ENCODE peak calls at places on chromosome 4, in eight cellular contexts. One of them, this sample, is unnamed.
A peak's percentile ranks its signal among the peaks of the same experiment; 100 is the strongest.

GRCh38 chr4:153342751-153343552 is 1.5 kb upstream of the MND1 start:
- DNase-seq in left lung: no peak
- DNase-seq in tibial nerve: no peak
- DNase-seq in mesendoderm: no peak
- DNase-seq in uterus: no peak
- DNase-seq in CD4-positive, alpha-beta memory T cell: no peak
- DNase-seq in astrocyte: no peak
- DNase-seq in testis: no peak
- DNase-seq in this sample: no peak

GRCh38 chr4:24172406-24172805 is 282.6 kb upstream of the PPARGC1A start:
- DNase-seq in left lung: no peak
- DNase-seq in tibial nerve: no peak
- DNase-seq in mesendoderm: no peak
- DNase-seq in uterus: no peak
- DNase-seq in CD4-positive, alpha-beta memory T cell: no peak
- DNase-seq in astrocyte: no peak
- DNase-seq in testis: no peak
- DNase-seq in this sample: no peak

GRCh38 chr4:76087007-76087769 is 12.7 kb downstream of the ART3 start:
- DNase-seq in left lung: no peak
- DNase-seq in tibial nerve: peak; percentile 39
- DNase-seq in mesendoderm: peak; percentile 91
- DNase-seq in uterus: no peak
- DNase-seq in CD4-positive, alpha-beta memory T cell: no peak
- DNase-seq in astrocyte: peak; percentile 44
- DNase-seq in testis: peak; percentile 66
- DNase-seq in this sample: peak; percentile 69

GRCh38 chr4:53189011-53189410 is 176.8 kb downstream of the SCFD2 start:
- DNase-seq in left lung: no peak
- DNase-seq in tibial nerve: no peak
- DNase-seq in mesendoderm: no peak
- DNase-seq in uterus: no peak
- DNase-seq in CD4-positive, alpha-beta memory T cell: no peak
- DNase-seq in astrocyte: peak; percentile 76
- DNase-seq in testis: no peak
- DNase-seq in this sample: peak; percentile 81

GRCh38 chr4:122716825-122717448 is 15.6 kb upstream of the BBS12 start:
- DNase-seq in left lung: no peak
- DNase-seq in tibial nerve: peak; percentile 77
- DNase-seq in mesendoderm: peak; percentile 73
- DNase-seq in uterus: peak; percentile 32
- DNase-seq in CD4-positive, alpha-beta memory T cell: peak; percentile 65
- DNase-seq in astrocyte: peak; percentile 29
- DNase-seq in testis: peak; percentile 85
- DNase-seq in this sample: peak; percentile 91

GRCh38 chr4:3045500-3045850 is 28.9 kb downstream of the HTT-AS start:
- DNase-seq in left lung: peak; percentile 89
- DNase-seq in tibial nerve: no peak
- DNase-seq in mesendoderm: no peak
- DNase-seq in uterus: no peak
- DNase-seq in CD4-positive, alpha-beta memory T cell: peak; percentile 83
- DNase-seq in astrocyte: peak; percentile 51
- DNase-seq in testis: no peak
- DNase-seq in this sample: no peak

GRCh38 chr4:128225148-128225547 is 62.5 kb downstream of the PGRMC2 start:
- DNase-seq in left lung: no peak
- DNase-seq in tibial nerve: no peak
- DNase-seq in mesendoderm: no peak
- DNase-seq in uterus: no peak
- DNase-seq in CD4-positive, alpha-beta memory T cell: no peak
- DNase-seq in astrocyte: peak; percentile 89
- DNase-seq in testis: no peak
- DNase-seq in this sample: peak; percentile 85

GRCh38 chr4:178086324-178086723 is 644.1 kb upstream of the AGA start:
- DNase-seq in left lung: no peak
- DNase-seq in tibial nerve: no peak
- DNase-seq in mesendoderm: peak; percentile 72
- DNase-seq in uterus: no peak
- DNase-seq in CD4-positive, alpha-beta memory T cell: no peak
- DNase-seq in astrocyte: no peak
- DNase-seq in testis: no peak
- DNase-seq in this sample: no peak

GRCh38 chr4:117249333-117249732 is 164.0 kb upstream of the TRAM1L1 start:
- DNase-seq in left lung: no peak
- DNase-seq in tibial nerve: no peak
- DNase-seq in mesendoderm: no peak
- DNase-seq in uterus: no peak
- DNase-seq in CD4-positive, alpha-beta memory T cell: no peak
- DNase-seq in astrocyte: no peak
- DNase-seq in testis: no peak
- DNase-seq in this sample: no peak

GRCh38 chr4:150115851-150116250 is 37.6 kb downstream of the DCLK2 start:
- DNase-seq in left lung: no peak
- DNase-seq in tibial nerve: no peak
- DNase-seq in mesendoderm: no peak
- DNase-seq in uterus: no peak
- DNase-seq in CD4-positive, alpha-beta memory T cell: no peak
- DNase-seq in astrocyte: no peak
- DNase-seq in testis: no peak
- DNase-seq in this sample: no peak

GRCh38 chr4:56267558-56267957 is 119.7 kb downstream of the AASDH start:
- DNase-seq in left lung: no peak
- DNase-seq in tibial nerve: no peak
- DNase-seq in mesendoderm: no peak
- DNase-seq in uterus: no peak
- DNase-seq in CD4-positive, alpha-beta memory T cell: no peak
- DNase-seq in astrocyte: no peak
- DNase-seq in testis: no peak
- DNase-seq in this sample: no peak

GRCh38 chr4:133711817-133712216 is 489.8 kb downstream of the PABPC4L start:
- DNase-seq in left lung: no peak
- DNase-seq in tibial nerve: no peak
- DNase-seq in mesendoderm: peak; percentile 45
- DNase-seq in uterus: no peak
- DNase-seq in CD4-positive, alpha-beta memory T cell: no peak
- DNase-seq in astrocyte: peak; percentile 79
- DNase-seq in testis: no peak
- DNase-seq in this sample: no peak

GRCh38 chr4:182806259-182807252 is 110.6 kb downstream of the DCTD start:
- DNase-seq in left lung: peak; percentile 90
- DNase-seq in tibial nerve: peak; percentile 53
- DNase-seq in mesendoderm: peak; percentile 87
- DNase-seq in uterus: peak; percentile 73
- DNase-seq in CD4-positive, alpha-beta memory T cell: peak; percentile 11
- DNase-seq in astrocyte: peak; percentile 39
- DNase-seq in testis: peak; percentile 86
- DNase-seq in this sample: peak; percentile 85

GRCh38 chr4:22315643-22316042 is 200.2 kb downstream of the ADGRA3 start:
- DNase-seq in left lung: no peak
- DNase-seq in tibial nerve: no peak
- DNase-seq in mesendoderm: no peak
- DNase-seq in uterus: no peak
- DNase-seq in CD4-positive, alpha-beta memory T cell: no peak
- DNase-seq in astrocyte: peak; percentile 8
- DNase-seq in testis: no peak
- DNase-seq in this sample: no peak

GRCh38 chr4:10096201-10096975 is 20.2 kb downstream of the WDR1 start:
- DNase-seq in left lung: peak; percentile 86
- DNase-seq in tibial nerve: peak; percentile 46
- DNase-seq in mesendoderm: no peak
- DNase-seq in uterus: peak; percentile 60
- DNase-seq in CD4-positive, alpha-beta memory T cell: peak; percentile 70
- DNase-seq in astrocyte: peak; percentile 95
- DNase-seq in testis: peak; percentile 67
- DNase-seq in this sample: peak; percentile 83

GRCh38 chr4:184247421-184247820 is 29.7 kb upstream of the ENPP6 start:
- DNase-seq in left lung: no peak
- DNase-seq in tibial nerve: no peak
- DNase-seq in mesendoderm: no peak
- DNase-seq in uterus: no peak
- DNase-seq in CD4-positive, alpha-beta memory T cell: no peak
- DNase-seq in astrocyte: no peak
- DNase-seq in testis: no peak
- DNase-seq in this sample: no peak

GRCh38 chr4:30511751-30512150 is 208.4 kb upstream of the PCDH7 start:
- DNase-seq in left lung: no peak
- DNase-seq in tibial nerve: no peak
- DNase-seq in mesendoderm: peak; percentile 69
- DNase-seq in uterus: no peak
- DNase-seq in CD4-positive, alpha-beta memory T cell: no peak
- DNase-seq in astrocyte: no peak
- DNase-seq in testis: no peak
- DNase-seq in this sample: no peak

GRCh38 chr4:124333466-124333865 is 379.1 kb downstream of the ANKRD50 start:
- DNase-seq in left lung: no peak
- DNase-seq in tibial nerve: no peak
- DNase-seq in mesendoderm: no peak
- DNase-seq in uterus: no peak
- DNase-seq in CD4-positive, alpha-beta memory T cell: no peak
- DNase-seq in astrocyte: no peak
- DNase-seq in testis: no peak
- DNase-seq in this sample: no peak

GRCh38 chr4:125187621-125188176 is 127.1 kb upstream of the FAT4 start:
- DNase-seq in left lung: no peak
- DNase-seq in tibial nerve: no peak
- DNase-seq in mesendoderm: no peak
- DNase-seq in uterus: no peak
- DNase-seq in CD4-positive, alpha-beta memory T cell: no peak
- DNase-seq in astrocyte: peak; percentile 80
- DNase-seq in testis: peak; percentile 25
- DNase-seq in this sample: peak; percentile 47

GRCh38 chr4:27861381-27861787 is 1000.7 kb downstream of the STIM2 start:
- DNase-seq in left lung: no peak
- DNase-seq in tibial nerve: no peak
- DNase-seq in mesendoderm: peak; percentile 83
- DNase-seq in uterus: no peak
- DNase-seq in CD4-positive, alpha-beta memory T cell: no peak
- DNase-seq in astrocyte: no peak
- DNase-seq in testis: peak; percentile 64
- DNase-seq in this sample: peak; percentile 80

GRCh38 chr4:18155062-18156041 is 133.8 kb upstream of the LCORL start:
- DNase-seq in left lung: no peak
- DNase-seq in tibial nerve: no peak
- DNase-seq in mesendoderm: no peak
- DNase-seq in uterus: no peak
- DNase-seq in CD4-positive, alpha-beta memory T cell: no peak
- DNase-seq in astrocyte: no peak
- DNase-seq in testis: no peak
- DNase-seq in this sample: no peak

GRCh38 chr4:79027656-79028055 is 88.4 kb upstream of the PAQR3 start:
- DNase-seq in left lung: no peak
- DNase-seq in tibial nerve: no peak
- DNase-seq in mesendoderm: no peak
- DNase-seq in uterus: no peak
- DNase-seq in CD4-positive, alpha-beta memory T cell: no peak
- DNase-seq in astrocyte: no peak
- DNase-seq in testis: no peak
- DNase-seq in this sample: no peak

GRCh38 chr4:61277785-61278184 is 77.7 kb downstream of the ADGRL3 start:
- DNase-seq in left lung: no peak
- DNase-seq in tibial nerve: no peak
- DNase-seq in mesendoderm: no peak
- DNase-seq in uterus: no peak
- DNase-seq in CD4-positive, alpha-beta memory T cell: no peak
- DNase-seq in astrocyte: peak; percentile 2
- DNase-seq in testis: no peak
- DNase-seq in this sample: peak; percentile 6

GRCh38 chr4:1794809-1795303 is 1.8 kb downstream of the FGFR3 start:
- DNase-seq in left lung: no peak
- DNase-seq in tibial nerve: no peak
- DNase-seq in mesendoderm: no peak
- DNase-seq in uterus: no peak
- DNase-seq in CD4-positive, alpha-beta memory T cell: no peak
- DNase-seq in astrocyte: no peak
- DNase-seq in testis: no peak
- DNase-seq in this sample: peak; percentile 14
- H3K4me3 ChIP-seq in left lung: peak overlapping the region; percentile 19
- H3K4me3 ChIP-seq in tibial nerve: no peak overlapping the region
- H3K4me3 ChIP-seq in mesendoderm: peak overlapping the region; percentile 70
- H3K4me3 ChIP-seq in uterus: peak overlapping the region; percentile 7
- H3K4me3 ChIP-seq in CD4-positive, alpha-beta memory T cell: no peak overlapping the region
- H3K4me3 ChIP-seq in astrocyte: no peak overlapping the region
- H3K4me3 ChIP-seq in testis: peak overlapping the region; percentile 50
- H3K4me3 ChIP-seq in this sample: no peak overlapping the region

GRCh38 chr4:14339715-14340114 is 662.6 kb upstream of the CPEB2 start:
- DNase-seq in left lung: no peak
- DNase-seq in tibial nerve: no peak
- DNase-seq in mesendoderm: no peak
- DNase-seq in uterus: no peak
- DNase-seq in CD4-positive, alpha-beta memory T cell: no peak
- DNase-seq in astrocyte: no peak
- DNase-seq in testis: no peak
- DNase-seq in this sample: no peak

GRCh38 chr4:14335872-14336271 is 666.4 kb upstream of the CPEB2 start:
- DNase-seq in left lung: no peak
- DNase-seq in tibial nerve: no peak
- DNase-seq in mesendoderm: no peak
- DNase-seq in uterus: no peak
- DNase-seq in CD4-positive, alpha-beta memory T cell: no peak
- DNase-seq in astrocyte: no peak
- DNase-seq in testis: no peak
- DNase-seq in this sample: no peak

GRCh38 chr4:14338206-14338605 is 664.1 kb upstream of the CPEB2 start:
- DNase-seq in left lung: no peak
- DNase-seq in tibial nerve: no peak
- DNase-seq in mesendoderm: no peak
- DNase-seq in uterus: no peak
- DNase-seq in CD4-positive, alpha-beta memory T cell: no peak
- DNase-seq in astrocyte: no peak
- DNase-seq in testis: no peak
- DNase-seq in this sample: peak; percentile 60

GRCh38 chr4:14336656-14337055 is 665.6 kb upstream of the CPEB2 start:
- DNase-seq in left lung: no peak
- DNase-seq in tibial nerve: no peak
- DNase-seq in mesendoderm: no peak
- DNase-seq in uterus: no peak
- DNase-seq in CD4-positive, alpha-beta memory T cell: no peak
- DNase-seq in astrocyte: no peak
- DNase-seq in testis: no peak
- DNase-seq in this sample: no peak

GRCh38 chr4:14338866-14339265 is 663.4 kb upstream of the CPEB2 start:
- DNase-seq in left lung: no peak
- DNase-seq in tibial nerve: no peak
- DNase-seq in mesendoderm: no peak
- DNase-seq in uterus: no peak
- DNase-seq in CD4-positive, alpha-beta memory T cell: no peak
- DNase-seq in astrocyte: no peak
- DNase-seq in testis: no peak
- DNase-seq in this sample: no peak
- H3K4me1 ChIP-seq in left lung: no peaks in the 10 kb centered on the region
- H3K4me1 ChIP-seq in tibial nerve: no peaks in the 10 kb centered on the region
- H3K4me1 ChIP-seq in mesendoderm: no peaks in the 10 kb centered on the region
- H3K4me1 ChIP-seq in uterus: no peaks in the 10 kb centered on the region
- H3K4me1 ChIP-seq in CD4-positive, alpha-beta memory T cell: no peaks in the 10 kb centered on the region
- H3K4me1 ChIP-seq in astrocyte: no peaks in the 10 kb centered on the region
- H3K4me1 ChIP-seq in testis: no peaks in the 10 kb centered on the region
- H3K4me1 ChIP-seq in this sample: no peaks in the 10 kb centered on the region

GRCh38 chr4:8228319-8229250 is 29.5 kb downstream of the SH3TC1 start:
- DNase-seq in left lung: peak; percentile 89
- DNase-seq in tibial nerve: peak; percentile 58
- DNase-seq in mesendoderm: peak; percentile 39
- DNase-seq in uterus: peak; percentile 58
- DNase-seq in CD4-positive, alpha-beta memory T cell: peak; percentile 77
- DNase-seq in astrocyte: peak; percentile 79
- DNase-seq in testis: peak; percentile 66
- DNase-seq in this sample: peak; percentile 69
- H3K4me3 ChIP-seq in left lung: no peak overlapping the region
- H3K4me3 ChIP-seq in tibial nerve: no peak overlapping the region
- H3K4me3 ChIP-seq in mesendoderm: no peak overlapping the region
- H3K4me3 ChIP-seq in uterus: no peak overlapping the region
- H3K4me3 ChIP-seq in CD4-positive, alpha-beta memory T cell: no peak overlapping the region
- H3K4me3 ChIP-seq in astrocyte: no peak overlapping the region
- H3K4me3 ChIP-seq in testis: no peak overlapping the region
- H3K4me3 ChIP-seq in this sample: no peak overlapping the region

GRCh38 chr4:108559911-108560310 is 60.5 kb upstream of the RPL34 start:
- DNase-seq in left lung: no peak
- DNase-seq in tibial nerve: no peak
- DNase-seq in mesendoderm: no peak
- DNase-seq in uterus: no peak
- DNase-seq in CD4-positive, alpha-beta memory T cell: no peak
- DNase-seq in astrocyte: no peak
- DNase-seq in testis: no peak
- DNase-seq in this sample: no peak
- H3K4me1 ChIP-seq in left lung: no peaks in the 10 kb centered on the region
- H3K4me1 ChIP-seq in tibial nerve: peaks cover 19% of the 10 kb centered on the region
- H3K4me1 ChIP-seq in mesendoderm: no peaks in the 10 kb centered on the region
- H3K4me1 ChIP-seq in uterus: no peaks in the 10 kb centered on the region
- H3K4me1 ChIP-seq in CD4-positive, alpha-beta memory T cell: no peaks in the 10 kb centered on the region
- H3K4me1 ChIP-seq in astrocyte: no peaks in the 10 kb centered on the region
- H3K4me1 ChIP-seq in testis: no peaks in the 10 kb centered on the region
- H3K4me1 ChIP-seq in this sample: peaks cover 6% of the 10 kb centered on the region